ENCODE peak calls at places on chromosomes 3 and 15, in seven cellular contexts. S, X, F, U, J, G and O are unnamed samples.

GRCh38 chr15:50506121-50506520 is 40.3 kb downstream of the USP50 start:
- DNase-seq in S (peak), X (no peak), F (no peak), U (no peak), J (no peak), G (no peak), O (no peak)

GRCh38 chr15:40769310-40770146 is at the start of gene C15orf62:
- DNase-seq in S (no peak), X (no peak), F (peak), U (peak), J (peak), G (peak), O (no peak)

GRCh38 chr3:13874891-13875290 is 5.0 kb downstream of the WNT7A start:
- DNase-seq in S (no peak), X (no peak), F (no peak), U (no peak), J (no peak), G (no peak), O (no peak)

GRCh38 chr15:47331796-47332480 is 385.4 kb upstream of the SEMA6D start:
- DNase-seq in S (no peak), X (peak), F (no peak), U (no peak), J (no peak), G (no peak), O (no peak)

GRCh38 chr3:37542772-37543449 is 318.8 kb upstream of the CTDSPL start:
- DNase-seq in S (no peak), X (no peak), F (no peak), U (no peak), J (no peak), G (no peak), O (no peak)

GRCh38 chr15:76161153-76162049 is 101.6 kb downstream of the TMEM266 start:
- DNase-seq in S (no peak), X (no peak), F (no peak), U (no peak), J (no peak), G (no peak), O (no peak)

GRCh38 chr15:101115887-101116680 is 135.8 kb downstream of the CHSY1 start:
- DNase-seq in S (no peak), X (no peak), F (no peak), U (no peak), J (no peak), G (no peak), O (no peak)

GRCh38 chr3:102737353-102737752 is 302.5 kb downstream of the ZPLD1 start:
- DNase-seq in S (no peak), X (no peak), F (no peak), U (no peak), J (no peak), G (no peak), O (no peak)

GRCh38 chr15:57625703-57626448 is 34.2 kb downstream of the MYZAP start:
- DNase-seq in S (no peak), X (no peak), F (no peak), U (no peak), J (no peak), G (no peak), O (no peak)

GRCh38 chr3:32843504-32844321 is 25.9 kb downstream of the TRIM71 start:
- DNase-seq in S (peak), X (no peak), F (no peak), U (no peak), J (no peak), G (no peak), O (no peak)

GRCh38 chr3:149701977-149702350 is 44.1 kb upstream of the WWTR1 start:
- DNase-seq in S (no peak), X (no peak), F (no peak), U (no peak), J (no peak), G (no peak), O (no peak)

GRCh38 chr3:32569540-32570425 is 875 bp downstream of the DYNC1LI1 start:
- DNase-seq in S (peak), X (no peak), F (peak), U (peak), J (peak), G (peak), O (peak)

GRCh38 chr3:67610458-67610857 is 44.0 kb downstream of the SUCLG2 start:
- DNase-seq in S (no peak), X (no peak), F (no peak), U (no peak), J (no peak), G (no peak), O (no peak)

GRCh38 chr3:94405258-94406035 is 342.6 kb downstream of the NSUN3 start:
- DNase-seq in S (no peak), X (no peak), F (no peak), U (no peak), J (no peak), G (no peak), O (no peak)

GRCh38 chr3:117104792-117105191 is 395.2 kb downstream of the TUSC7 start:
- DNase-seq in S (no peak), X (no peak), F (no peak), U (no peak), J (no peak), G (no peak), O (no peak)

GRCh38 chr15:41205315-41205714 is 25.2 kb downstream of the EXD1 start:
- DNase-seq in S (no peak), X (no peak), F (no peak), U (no peak), J (no peak), G (no peak), O (no peak)

GRCh38 chr3:178120367-178120766 is 415.9 kb upstream of the KCNMB2 start:
- DNase-seq in S (no peak), X (no peak), F (no peak), U (no peak), J (no peak), G (no peak), O (no peak)

GRCh38 chr3:8767667-8768363 is 1.6 kb downstream of the OXTR start:
- DNase-seq in S (no peak), X (peak), F (no peak), U (no peak), J (peak), G (no peak), O (peak)